ENCODE peak calls at places on chromosomes 13 and 19, in eight cellular contexts. One of them, this sample, is unnamed.

GRCh38 chr13:76759877-76760276 is 126.3 kb downstream of the KCTD12 start:
- DNase-seq in cardiac muscle cell: peak; percentile 42
- DNase-seq in neuronal stem cell: no peak
- DNase-seq in RWPE1: no peak
- DNase-seq in H9: no peak
- DNase-seq in gastrocnemius medialis: no peak
- DNase-seq in tibial nerve: no peak
- DNase-seq in effector memory CD4-positive, alpha-beta T cell: no peak
- DNase-seq in this sample: no peak

GRCh38 chr19:47446534-47447469 is 24.9 kb downstream of the SLC8A2 start:
- DNase-seq in cardiac muscle cell: peak; percentile 27
- DNase-seq in H9: peak; percentile 96
- DNase-seq in tibial nerve: no peak
- DNase-seq in gastrocnemius medialis: no peak
- DNase-seq in neuronal stem cell: no peak
- DNase-seq in RWPE1: peak; percentile 78
- DNase-seq in effector memory CD4-positive, alpha-beta T cell: no peak
- DNase-seq in this sample: no peak

GRCh38 chr13:29832899-29833298 is 17.5 kb downstream of the UBL3 start:
- DNase-seq in tibial nerve: no peak
- DNase-seq in cardiac muscle cell: no peak
- DNase-seq in effector memory CD4-positive, alpha-beta T cell: no peak
- DNase-seq in gastrocnemius medialis: no peak
- DNase-seq in RWPE1: no peak
- DNase-seq in neuronal stem cell: no peak
- DNase-seq in H9: no peak
- DNase-seq in this sample: no peak

GRCh38 chr19:51341066-51341465 is 873 bp downstream of the VSIG10L start:
- DNase-seq in RWPE1: no peak
- DNase-seq in effector memory CD4-positive, alpha-beta T cell: no peak
- DNase-seq in gastrocnemius medialis: no peak
- DNase-seq in cardiac muscle cell: no peak
- DNase-seq in H9: no peak
- DNase-seq in neuronal stem cell: no peak
- DNase-seq in tibial nerve: no peak
- DNase-seq in this sample: no peak

GRCh38 chr13:106491928-106492327 is 43.5 kb downstream of the EFNB2 start:
- DNase-seq in gastrocnemius medialis: no peak
- DNase-seq in cardiac muscle cell: no peak
- DNase-seq in tibial nerve: no peak
- DNase-seq in RWPE1: no peak
- DNase-seq in H9: no peak
- DNase-seq in effector memory CD4-positive, alpha-beta T cell: no peak
- DNase-seq in neuronal stem cell: no peak
- DNase-seq in this sample: peak; percentile 64

GRCh38 chr13:28493740-28494536 is 990 bp downstream of the FLT1 start:
- DNase-seq in cardiac muscle cell: no peak
- DNase-seq in H9: no peak
- DNase-seq in tibial nerve: no peak
- DNase-seq in neuronal stem cell: peak; percentile 20
- DNase-seq in RWPE1: no peak
- DNase-seq in gastrocnemius medialis: no peak
- DNase-seq in effector memory CD4-positive, alpha-beta T cell: no peak
- DNase-seq in this sample: no peak

GRCh38 chr19:35271546-35271945 is 2.8 kb downstream of the USF2 start:
- DNase-seq in effector memory CD4-positive, alpha-beta T cell: no peak
- DNase-seq in gastrocnemius medialis: no peak
- DNase-seq in tibial nerve: no peak
- DNase-seq in neuronal stem cell: no peak
- DNase-seq in RWPE1: no peak
- DNase-seq in H9: no peak
- DNase-seq in cardiac muscle cell: no peak
- DNase-seq in this sample: no peak

GRCh38 chr13:26280295-26280694 is 26.4 kb downstream of the CDK8 start:
- DNase-seq in tibial nerve: no peak
- DNase-seq in H9: no peak
- DNase-seq in gastrocnemius medialis: no peak
- DNase-seq in RWPE1: peak; percentile 51
- DNase-seq in neuronal stem cell: no peak
- DNase-seq in effector memory CD4-positive, alpha-beta T cell: no peak
- DNase-seq in cardiac muscle cell: peak; percentile 9
- DNase-seq in this sample: no peak

GRCh38 chr19:7527516-7528191 is 5.2 kb downstream of the MCOLN1 start:
- DNase-seq in RWPE1: no peak
- DNase-seq in tibial nerve: no peak
- DNase-seq in H9: no peak
- DNase-seq in gastrocnemius medialis: no peak
- DNase-seq in neuronal stem cell: no peak
- DNase-seq in cardiac muscle cell: no peak
- DNase-seq in effector memory CD4-positive, alpha-beta T cell: no peak
- DNase-seq in this sample: no peak

GRCh38 chr13:45464687-45465453 is at the start of gene COG3:
- DNase-seq in effector memory CD4-positive, alpha-beta T cell: peak; percentile 95
- DNase-seq in RWPE1: peak; percentile 98
- DNase-seq in tibial nerve: peak; percentile 94
- DNase-seq in cardiac muscle cell: peak; percentile 97
- DNase-seq in gastrocnemius medialis: peak; percentile 94
- DNase-seq in H9: peak; percentile 94
- DNase-seq in neuronal stem cell: peak; percentile 86
- DNase-seq in this sample: peak; percentile 85

GRCh38 chr13:65911546-65912193 is 1318.5 kb downstream of the PCDH9 start:
- DNase-seq in RWPE1: no peak
- DNase-seq in cardiac muscle cell: peak; percentile 20
- DNase-seq in effector memory CD4-positive, alpha-beta T cell: no peak
- DNase-seq in tibial nerve: no peak
- DNase-seq in H9: no peak
- DNase-seq in neuronal stem cell: no peak
- DNase-seq in gastrocnemius medialis: no peak
- DNase-seq in this sample: no peak

GRCh38 chr13:95355491-95355890 is 54.2 kb upstream of the ABCC4 start:
- DNase-seq in RWPE1: no peak
- DNase-seq in gastrocnemius medialis: no peak
- DNase-seq in cardiac muscle cell: peak; percentile 46
- DNase-seq in H9: no peak
- DNase-seq in effector memory CD4-positive, alpha-beta T cell: no peak
- DNase-seq in tibial nerve: no peak
- DNase-seq in neuronal stem cell: no peak
- DNase-seq in this sample: no peak

GRCh38 chr13:51520524-51520923 is 63.7 kb upstream of the WDFY2 start:
- DNase-seq in effector memory CD4-positive, alpha-beta T cell: no peak
- DNase-seq in neuronal stem cell: no peak
- DNase-seq in RWPE1: no peak
- DNase-seq in cardiac muscle cell: peak; percentile 68
- DNase-seq in gastrocnemius medialis: no peak
- DNase-seq in H9: no peak
- DNase-seq in tibial nerve: no peak
- DNase-seq in this sample: no peak

GRCh38 chr19:3179739-3180293 is 1.2 kb downstream of the S1PR4 start:
- DNase-seq in cardiac muscle cell: no peak
- DNase-seq in tibial nerve: no peak
- DNase-seq in RWPE1: no peak
- DNase-seq in gastrocnemius medialis: no peak
- DNase-seq in H9: peak; percentile 23
- DNase-seq in neuronal stem cell: no peak
- DNase-seq in effector memory CD4-positive, alpha-beta T cell: no peak
- DNase-seq in this sample: no peak
- H3K27ac ChIP-seq in cardiac muscle cell: no peak overlapping the region
- H3K27ac ChIP-seq in tibial nerve: no peak overlapping the region
- H3K27ac ChIP-seq in RWPE1: peak overlapping the region; percentile 87
- H3K27ac ChIP-seq in gastrocnemius medialis: no peak overlapping the region
- H3K27ac ChIP-seq in H9: no peak overlapping the region
- H3K27ac ChIP-seq in neuronal stem cell: no peak overlapping the region
- H3K27ac ChIP-seq in effector memory CD4-positive, alpha-beta T cell: peak overlapping the region; percentile 85
- H3K27ac ChIP-seq in this sample: no peak overlapping the region

GRCh38 chr19:58181902-58182576 is 822 bp upstream of the ZNF274 start:
- DNase-seq in tibial nerve: peak; percentile 21
- DNase-seq in RWPE1: no peak
- DNase-seq in gastrocnemius medialis: no peak
- DNase-seq in cardiac muscle cell: peak; percentile 55
- DNase-seq in neuronal stem cell: no peak
- DNase-seq in H9: peak; percentile 75
- DNase-seq in effector memory CD4-positive, alpha-beta T cell: peak; percentile 38
- DNase-seq in this sample: no peak
- H3K27ac ChIP-seq in tibial nerve: peak overlapping the region; percentile 99
- H3K27ac ChIP-seq in RWPE1: peak overlapping the region; percentile 98
- H3K27ac ChIP-seq in gastrocnemius medialis: peak overlapping the region; percentile 92
- H3K27ac ChIP-seq in cardiac muscle cell: peak overlapping the region; percentile 99
- H3K27ac ChIP-seq in neuronal stem cell: no peak overlapping the region
- H3K27ac ChIP-seq in H9: no peak overlapping the region
- H3K27ac ChIP-seq in effector memory CD4-positive, alpha-beta T cell: no peak overlapping the region
- H3K27ac ChIP-seq in this sample: peak overlapping the region; percentile 99

GRCh38 chr19:42524250-42524649 is 4.0 kb downstream of the CEACAM1 start:
- DNase-seq in gastrocnemius medialis: no peak
- DNase-seq in neuronal stem cell: no peak
- DNase-seq in effector memory CD4-positive, alpha-beta T cell: no peak
- DNase-seq in H9: no peak
- DNase-seq in cardiac muscle cell: no peak
- DNase-seq in RWPE1: no peak
- DNase-seq in tibial nerve: no peak
- DNase-seq in this sample: no peak

GRCh38 chr19:42528354-42529247 is at the start of gene CEACAM1:
- DNase-seq in effector memory CD4-positive, alpha-beta T cell: peak; percentile 23
- DNase-seq in gastrocnemius medialis: no peak
- DNase-seq in cardiac muscle cell: peak; percentile 53
- DNase-seq in neuronal stem cell: no peak
- DNase-seq in H9: no peak
- DNase-seq in tibial nerve: no peak
- DNase-seq in RWPE1: peak; percentile 70
- DNase-seq in this sample: no peak

GRCh38 chr19:42519108-42519507 is 9.2 kb downstream of the CEACAM1 start:
- DNase-seq in effector memory CD4-positive, alpha-beta T cell: no peak
- DNase-seq in cardiac muscle cell: no peak
- DNase-seq in RWPE1: no peak
- DNase-seq in neuronal stem cell: no peak
- DNase-seq in H9: no peak
- DNase-seq in tibial nerve: no peak
- DNase-seq in gastrocnemius medialis: no peak
- DNase-seq in this sample: no peak

GRCh38 chr19:42529248-42529764 is 1.0 kb upstream of the CEACAM1 start:
- DNase-seq in RWPE1: peak; percentile 53
- DNase-seq in effector memory CD4-positive, alpha-beta T cell: peak; percentile 60
- DNase-seq in H9: peak; percentile 80
- DNase-seq in neuronal stem cell: peak; percentile 41
- DNase-seq in gastrocnemius medialis: no peak
- DNase-seq in tibial nerve: peak; percentile 70
- DNase-seq in cardiac muscle cell: peak; percentile 78
- DNase-seq in this sample: peak; percentile 29

GRCh38 chr19:42524943-42525342 is 3.3 kb downstream of the CEACAM1 start:
- DNase-seq in cardiac muscle cell: no peak
- DNase-seq in gastrocnemius medialis: no peak
- DNase-seq in RWPE1: no peak
- DNase-seq in tibial nerve: no peak
- DNase-seq in H9: no peak
- DNase-seq in effector memory CD4-positive, alpha-beta T cell: no peak
- DNase-seq in neuronal stem cell: no peak
- DNase-seq in this sample: no peak
- H3K27ac ChIP-seq in cardiac muscle cell: no peak overlapping the region
- H3K27ac ChIP-seq in gastrocnemius medialis: no peak overlapping the region
- H3K27ac ChIP-seq in RWPE1: no peak overlapping the region
- H3K27ac ChIP-seq in tibial nerve: no peak overlapping the region
- H3K27ac ChIP-seq in H9: no peak overlapping the region
- H3K27ac ChIP-seq in effector memory CD4-positive, alpha-beta T cell: no peak overlapping the region
- H3K27ac ChIP-seq in neuronal stem cell: no peak overlapping the region
- H3K27ac ChIP-seq in this sample: no peak overlapping the region

GRCh38 chr19:33201886-33202545 is 7.9 kb downstream of the LRP3 start:
- DNase-seq in RWPE1: no peak
- DNase-seq in tibial nerve: no peak
- DNase-seq in H9: no peak
- DNase-seq in neuronal stem cell: no peak
- DNase-seq in cardiac muscle cell: no peak
- DNase-seq in gastrocnemius medialis: no peak
- DNase-seq in effector memory CD4-positive, alpha-beta T cell: no peak
- DNase-seq in this sample: no peak
- H3K27ac ChIP-seq in RWPE1: no peak overlapping the region
- H3K27ac ChIP-seq in tibial nerve: no peak overlapping the region
- H3K27ac ChIP-seq in H9: no peak overlapping the region
- H3K27ac ChIP-seq in neuronal stem cell: no peak overlapping the region
- H3K27ac ChIP-seq in cardiac muscle cell: no peak overlapping the region
- H3K27ac ChIP-seq in gastrocnemius medialis: no peak overlapping the region
- H3K27ac ChIP-seq in effector memory CD4-positive, alpha-beta T cell: no peak overlapping the region
- H3K27ac ChIP-seq in this sample: no peak overlapping the region

DNA sequence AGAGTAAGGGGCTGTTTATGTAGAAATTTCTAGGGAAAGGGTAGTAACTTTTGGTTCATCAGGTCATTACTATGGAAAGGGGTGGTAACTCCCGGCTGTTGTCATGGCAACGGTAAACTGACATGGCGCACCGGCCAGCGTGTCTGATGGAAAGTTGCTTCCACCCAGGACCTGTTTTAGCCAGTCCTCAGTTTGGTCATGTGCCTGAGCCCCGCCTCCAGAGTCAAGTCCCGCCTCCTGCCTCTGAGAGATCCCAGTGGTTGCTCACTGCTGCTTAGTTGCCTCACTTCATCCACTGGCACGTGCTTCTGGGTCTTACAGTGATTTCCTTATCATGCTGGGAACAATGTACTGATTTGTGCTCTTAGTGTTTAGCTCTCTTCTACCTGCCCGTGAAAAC is 455.2 kb upstream of the ZNF507 start:
- DNase-seq in RWPE1: no peak
- DNase-seq in gastrocnemius medialis: no peak
- DNase-seq in effector memory CD4-positive, alpha-beta T cell: no peak
- DNase-seq in cardiac muscle cell: no peak
- DNase-seq in H9: peak; percentile 56
- DNase-seq in tibial nerve: no peak
- DNase-seq in neuronal stem cell: no peak
- DNase-seq in this sample: no peak
- H3K27ac ChIP-seq in RWPE1: no peak overlapping the region
- H3K27ac ChIP-seq in gastrocnemius medialis: no peak overlapping the region
- H3K27ac ChIP-seq in effector memory CD4-positive, alpha-beta T cell: no peak overlapping the region
- H3K27ac ChIP-seq in cardiac muscle cell: no peak overlapping the region
- H3K27ac ChIP-seq in H9: no peak overlapping the region
- H3K27ac ChIP-seq in tibial nerve: no peak overlapping the region
- H3K27ac ChIP-seq in neuronal stem cell: no peak overlapping the region
- H3K27ac ChIP-seq in this sample: no peak overlapping the region